ENCODE peak calls at places on chromosomes 3 and 15, in four cellular contexts. X is AG04450, T is glutamatergic neuron, R is neural crest cell. N is an unnamed sample.
A peak's percentile ranks its signal among the peaks of the same experiment; 100 is the strongest.

GRCh38 chr15:47548986-47549385 is 168.3 kb upstream of the SEMA6D start:
- DNase-seq in X (no peak), T (no peak), R (no peak), N (no peak)

GRCh38 chr3:4743371-4743770 is 235.9 kb upstream of the BHLHE40 start:
- DNase-seq in X (no peak), T (no peak), R (no peak), N (no peak)

GRCh38 chr15:30896211-30896606 is 7.5 kb upstream of the FAN1 start:
- DNase-seq in X (no peak), T (no peak), R (no peak), N (no peak)

GRCh38 chr3:140467104-140467577 is 210.7 kb upstream of the TRIM42 start:
- DNase-seq in X (no peak), T (no peak), R (no peak), N (no peak)

GRCh38 chr3:134928392-134928791 is 133.3 kb downstream of the EPHB1 start:
- DNase-seq in X (no peak), T (no peak), R (no peak), N (no peak)

GRCh38 chr15:43095243-43095642 is 10.6 kb downstream of the UBR1 start:
- DNase-seq in X (no peak), T (no peak), R (no peak), N (no peak)

GRCh38 chr15:72935521-72935920 is 116.7 kb upstream of the NEO1 start:
- DNase-seq in X (no peak), T (no peak), R (no peak), N (no peak)

GRCh38 chr3:27366062-27366591 is 3.1 kb downstream of the NEK10 start:
- DNase-seq in X (no peak), T (no peak), R (no peak), N (no peak)

GRCh38 chr3:38836561-38836960 is 20.5 kb upstream of the SCN10A start:
- DNase-seq in X (no peak), T (no peak), R (no peak), N (no peak)

GRCh38 chr3:101703169-101703568 is 16.7 kb upstream of the RPL24 start:
- DNase-seq in X (no peak), T (no peak), R (no peak), N (no peak)

DNA sequence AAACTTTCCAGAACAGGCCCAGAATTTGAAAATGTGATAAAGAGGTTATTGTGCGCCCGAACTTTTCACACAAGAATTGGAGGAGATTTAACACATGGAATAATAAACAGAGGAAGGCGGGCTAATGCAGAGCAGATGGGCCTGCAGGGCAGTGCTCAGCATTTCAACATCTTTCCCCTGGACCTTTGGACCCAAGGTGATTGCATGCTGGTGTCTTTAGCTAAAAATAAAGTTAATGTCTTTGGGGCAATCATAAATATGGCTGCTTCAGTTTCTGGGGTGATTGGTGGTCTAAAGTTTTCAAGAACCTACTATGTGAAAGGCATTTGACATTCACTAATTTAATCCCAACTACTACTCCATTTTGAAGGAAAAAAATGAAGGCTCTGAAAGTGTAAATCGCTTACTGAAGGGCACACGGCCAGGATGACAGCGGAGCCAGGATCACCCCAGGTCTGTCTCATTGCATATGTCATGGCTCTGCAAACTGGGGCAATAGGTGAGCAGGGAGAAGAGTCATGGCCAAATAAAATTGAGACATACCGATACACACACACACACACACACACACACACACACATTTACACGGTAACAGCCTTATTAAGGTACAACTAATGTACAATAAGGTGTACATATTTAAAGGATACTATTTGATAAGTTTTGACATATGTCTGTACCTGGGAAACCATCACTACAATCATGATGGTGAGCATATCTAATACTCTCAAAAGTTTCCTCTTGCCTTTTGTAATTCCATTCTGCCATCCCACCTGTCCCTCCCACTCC is 243.1 kb upstream of the LRRFIP2 start:
- DNase-seq in X (no peak), T (no peak), R (no peak), N (no peak)
- TF ChIP-seq CTCF in X (no peak), T (no peak), R (no peak), N (no peak)

GRCh38 chr3:70308760-70309159 is 3.7 kb downstream of the MDFIC2 start:
- DNase-seq in X (peak; percentile 2), T (no peak), R (no peak), N (no peak)
- TF ChIP-seq CTCF in X (no peak), T (no peak), R (peak; percentile 42), N (no peak)

GRCh38 chr15:50150851-50151250 is 31.1 kb upstream of the SLC27A2 start:
- DNase-seq in X (no peak), T (no peak), R (no peak), N (no peak)

GRCh38 chr15:50150349-50150748 is 31.3 kb upstream of the ATP8B4 start:
- DNase-seq in X (no peak), T (no peak), R (no peak), N (no peak)

GRCh38 chr15:50149090-50149489 is 30.1 kb upstream of the ATP8B4 start:
- DNase-seq in X (no peak), T (no peak), R (no peak), N (no peak)

GRCh38 chr15:50146661-50147060 is 27.6 kb upstream of the ATP8B4 start:
- DNase-seq in X (no peak), T (no peak), R (no peak), N (no peak)

GRCh38 chr15:50148362-50148963 is 29.4 kb upstream of the ATP8B4 start:
- DNase-seq in X (peak; percentile 37), T (peak; percentile 49), R (peak; percentile 16), N (no peak)
- TF ChIP-seq CTCF in X (peak; percentile 77), T (peak; percentile 35), R (peak; percentile 60), N (peak; percentile 71)

GRCh38 chr3:10695595-10696285 is 120.3 kb upstream of the SLC6A11 start:
- DNase-seq in X (no peak), T (no peak), R (no peak), N (no peak)

GRCh38 chr3:10694194-10694593 is 121.8 kb upstream of the SLC6A11 start:
- DNase-seq in X (no peak), T (no peak), R (no peak), N (no peak)

GRCh38 chr3:10692039-10692438 is 124.0 kb upstream of the SLC6A11 start:
- DNase-seq in X (no peak), T (no peak), R (no peak), N (no peak)

GRCh38 chr3:10697918-10698317 is 118.1 kb upstream of the SLC6A11 start:
- DNase-seq in X (no peak), T (no peak), R (no peak), N (no peak)

GRCh38 chr3:10693457-10693856 is 122.6 kb upstream of the SLC6A11 start:
- DNase-seq in X (no peak), T (no peak), R (no peak), N (no peak)
- TF ChIP-seq CTCF in X (no peak), T (no peak), R (no peak), N (peak; percentile 20)

GRCh38 chr3:71924721-71925120 is 139.8 kb upstream of the PROK2 start:
- DNase-seq in X (no peak), T (no peak), R (no peak), N (no peak)

GRCh38 chr3:71927505-71928066 is 142.6 kb upstream of the PROK2 start:
- DNase-seq in X (no peak), T (no peak), R (no peak), N (no peak)

GRCh38 chr3:71926690-71927089 is 141.7 kb upstream of the PROK2 start:
- DNase-seq in X (no peak), T (no peak), R (no peak), N (no peak)

GRCh38 chr3:71928215-71928614 is 143.3 kb upstream of the PROK2 start:
- DNase-seq in X (no peak), T (no peak), R (no peak), N (no peak)

GRCh38 chr3:71926242-71926560 is 141.3 kb upstream of the PROK2 start:
- DNase-seq in X (no peak), T (no peak), R (no peak), N (no peak)
- TF ChIP-seq CTCF in X (peak; percentile 23), T (no peak), R (peak; percentile 69), N (peak; percentile 18)

DNA sequence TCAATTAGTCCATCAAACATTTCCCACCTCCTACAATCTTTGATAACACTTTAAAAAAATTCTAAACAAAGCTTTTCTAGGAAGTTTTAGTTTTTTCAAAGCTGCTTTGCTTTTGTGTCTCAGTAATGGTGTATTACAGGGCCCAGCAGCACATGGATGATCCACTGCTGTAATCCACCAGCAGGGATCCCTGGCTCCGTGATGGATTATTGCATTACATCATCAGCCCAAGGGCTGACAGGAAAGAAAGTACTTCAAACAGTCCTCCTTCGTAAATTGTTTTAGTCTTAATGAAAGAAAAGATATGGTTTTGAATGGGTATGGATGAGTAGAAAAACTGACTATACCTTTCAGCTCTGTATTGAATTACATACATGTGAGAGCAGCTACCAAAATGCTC is 688.9 kb upstream of the NAALADL2 start:
- DNase-seq in X (no peak), T (no peak), R (no peak), N (no peak)
- TF ChIP-seq CTCF in X (no peak), T (no peak), R (no peak), N (no peak)

GRCh38 chr3:149975919-149976318 is 5.2 kb upstream of the PFN2 start:
- DNase-seq in X (no peak), T (no peak), R (no peak), N (no peak)
- TF ChIP-seq CTCF in X (no peak), T (no peak), R (no peak), N (no peak)